ENCODE peak calls at places on chromosomes 13 and 19, in seven cellular contexts. Q is mammary epithelial cell, F is GM20000, X is cardiac fibroblast, B is H9, N is Calu3, V is IMR-90. Y is an unnamed sample.

GRCh38 chr13:113148407-113148806 is 10.0 kb upstream of the PROZ start:
- DNase-seq in F (no peak), V (no peak), B (peak; percentile 13), N (no peak), Q (no peak), X (no peak), Y (no peak)

GRCh38 chr19:33177417-33177976 is 16.6 kb upstream of the LRP3 start:
- DNase-seq in V (no peak), F (peak; percentile 55), Q (no peak), N (peak; percentile 72), X (no peak), B (no peak), Y (peak; percentile 62)

GRCh38 chr19:677601-678380 is 1.6 kb downstream of the FSTL3 start:
- DNase-seq in F (peak; percentile 32), Q (peak; percentile 82), N (no peak), V (no peak), X (peak; percentile 51), B (no peak), Y (no peak)

GRCh38 chr13:46182491-46182877 is 507 bp upstream of the LCP1 start:
- DNase-seq in F (no peak), B (no peak), X (no peak), V (no peak), Q (no peak), N (peak; percentile 13), Y (no peak)

GRCh38 chr19:5891938-5892771 is 11.4 kb downstream of the NDUFA11 start:
- DNase-seq in V (peak; percentile 35), N (peak; percentile 62), X (peak; percentile 35), B (peak; percentile 61), Q (no peak), F (peak; percentile 63), Y (no peak)

GRCh38 chr13:83853771-83854170 is 28.5 kb downstream of the SLITRK1 start:
- DNase-seq in B (no peak), V (no peak), X (no peak), N (no peak), Q (no peak), F (no peak), Y (no peak)

GRCh38 chr13:74414458-74414857 is 280.3 kb upstream of the KLF12 start:
- DNase-seq in F (no peak), N (no peak), X (no peak), Q (no peak), V (no peak), B (no peak), Y (no peak)

GRCh38 chr13:77751513-77752456 is 54.3 kb downstream of the SLAIN1 start:
- DNase-seq in V (peak; percentile 37), N (peak; percentile 7), F (peak; percentile 64), X (peak; percentile 70), Q (peak; percentile 21), B (peak; percentile 41), Y (peak; percentile 46)

GRCh38 chr19:58229255-58229639 is 533 bp downstream of the ZNF544 start:
- DNase-seq in B (peak; percentile 55), Q (peak; percentile 17), X (peak; percentile 37), N (peak; percentile 31), V (peak; percentile 12), F (no peak), Y (no peak)

GRCh38 chr13:93603043-93603442 is 376.4 kb downstream of the GPC6 start:
- DNase-seq in N (no peak), V (peak; percentile 82), X (peak; percentile 88), Q (peak; percentile 86), B (no peak), F (no peak), Y (no peak)

GRCh38 chr13:53405616-53406015 is 377.0 kb downstream of the OLFM4 start:
- DNase-seq in F (no peak), X (no peak), N (no peak), Q (no peak), V (no peak), B (peak; percentile 76), Y (no peak)

GRCh38 chr13:40644838-40645620 is 21.4 kb downstream of the FOXO1 start:
- DNase-seq in F (no peak), Q (peak; percentile 74), N (no peak), X (peak; percentile 25), V (no peak), B (no peak), Y (no peak)

GRCh38 chr13:75637101-75637774 is 1.1 kb downstream of the LMO7 start:
- DNase-seq in X (no peak), Q (peak; percentile 18), V (no peak), F (peak; percentile 22), N (no peak), B (no peak), Y (no peak)

GRCh38 chr19:12840091-12841079 is 2.1 kb downstream of the MAST1 start:
- DNase-seq in F (peak; percentile 80), N (peak; percentile 59), B (peak; percentile 98), Q (peak; percentile 84), X (peak; percentile 83), V (peak; percentile 63), Y (peak; percentile 69)

GRCh38 chr13:59094149-59094548 is 1069.6 kb downstream of the DIAPH3 start:
- DNase-seq in B (no peak), N (no peak), V (peak; percentile 2), F (no peak), Q (no peak), X (no peak), Y (no peak)

GRCh38 chr13:88086577-88086976 is 415.4 kb downstream of the SLITRK5 start:
- DNase-seq in F (no peak), B (no peak), X (no peak), N (no peak), Q (no peak), V (peak; percentile 22), Y (no peak)

GRCh38 chr19:41887711-41888382 is 4.9 kb downstream of the ARHGEF1 start:
- DNase-seq in B (peak; percentile 92), Q (peak; percentile 99), F (peak; percentile 77), X (peak; percentile 58), V (peak; percentile 64), N (peak; percentile 98), Y (peak; percentile 75)
- TF ChIP-seq CTCF in B (peak; percentile 51), Q (peak; percentile 80), F (peak; percentile 20), X (peak; percentile 8), V (no peak), N (peak; percentile 67), Y (peak; percentile 62)

GRCh38 chr19:41959056-41960053 is at the start of gene RABAC1:
- DNase-seq in N (peak; percentile 93), X (peak; percentile 93), V (peak; percentile 91), Q (peak; percentile 86), F (peak; percentile 95), B (peak; percentile 98), Y (peak; percentile 95)
- TF ChIP-seq CTCF in N (no peak), X (peak; percentile 27), V (no peak), Q (peak; percentile 30), F (no peak), B (peak; percentile 54), Y (peak; percentile 32)

GRCh38 chr19:49818691-49819331 is 722 bp downstream of the MED25 start:
- DNase-seq in B (no peak), F (no peak), Q (no peak), X (no peak), V (no peak), N (no peak), Y (no peak)

GRCh38 chr19:49816616-49817015 is 1.5 kb upstream of the MED25 start:
- DNase-seq in Q (no peak), V (no peak), X (no peak), F (no peak), B (no peak), N (no peak), Y (no peak)

GRCh38 chr19:49820125-49820524 is 2.0 kb downstream of the MED25 start:
- DNase-seq in V (no peak), X (no peak), N (no peak), F (no peak), Q (no peak), B (no peak), Y (no peak)

GRCh38 chr19:49814010-49814409 is 918 bp upstream of the FUZ start:
- DNase-seq in N (no peak), X (peak; percentile 36), V (no peak), Q (no peak), B (no peak), F (no peak), Y (no peak)

GRCh38 chr19:49817964-49818690 is at the start of gene MED25:
- DNase-seq in Q (peak; percentile 78), N (peak; percentile 91), F (peak; percentile 93), X (peak; percentile 92), V (peak; percentile 76), B (peak; percentile 85), Y (peak; percentile 93)
- TF ChIP-seq CTCF in Q (peak; percentile 26), N (no peak), F (no peak), X (no peak), V (no peak), B (peak; percentile 37), Y (no peak)

DNA sequence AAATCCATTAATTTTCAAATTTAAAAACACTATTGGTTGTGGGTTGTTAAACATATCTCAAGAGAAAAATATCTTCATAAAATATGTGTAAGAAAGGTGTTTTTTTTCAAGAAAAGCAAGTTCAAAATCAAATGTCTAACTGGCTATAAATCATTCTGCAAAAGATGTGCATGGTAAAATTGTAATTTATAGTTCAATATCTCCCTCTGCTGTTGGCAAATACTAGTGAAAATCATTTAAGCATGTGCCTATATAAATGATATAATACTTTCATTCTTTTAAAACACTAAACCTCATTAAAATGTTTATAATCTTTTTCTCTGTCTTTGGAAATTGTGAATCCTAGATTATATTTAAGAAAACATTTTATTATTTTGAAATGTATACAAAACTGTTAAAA is 17.2 kb upstream of the SLITRK6 start:
- DNase-seq in X (no peak), Q (no peak), F (no peak), B (no peak), N (no peak), V (no peak), Y (no peak)
- TF ChIP-seq CTCF in X (no peak), Q (peak; percentile 24), F (no peak), B (no peak), N (no peak), V (peak; percentile 25), Y (no peak)

Y was measured in GM10248.